ENCODE peak calls at places on chromosomes 12 and 14, in nine cellular contexts. B is activated CD4-positive, alpha-beta T cell treated with anti-CD3 and anti-CD28 coated beads for 36 hours; Q is M059J; N is HuH-7.5; R is fibroblast of the aortic adventitia; P is COR-L47; Y is tibial nerve; G is islet precursor cell; L is stromal cell of bone marrow. T is an unnamed sample.

GRCh38 chr12:51941011-51941561 is 10.4 kb upstream of the ACVR1B start:
- DNase-seq in B (no peak), Q (no peak), N (no peak), R (peak; percentile 52), P (peak; percentile 84), Y (no peak), G (peak; percentile 43), L (no peak), T (peak; percentile 60)

GRCh38 chr12:65280306-65280705 is 1.8 kb downstream of the MSRB3 start:
- DNase-seq in B (no peak), Q (no peak), N (no peak), R (peak; percentile 46), P (no peak), Y (no peak), G (no peak), L (no peak), T (no peak)

GRCh38 chr14:22112004-22112403 is 438.4 kb upstream of the OR4E1 start:
- DNase-seq in B (peak; percentile 67), Q (no peak), N (no peak), R (no peak), P (no peak), Y (no peak), G (no peak), L (no peak), T (no peak)

GRCh38 chr12:4909397-4909733 is 340 bp upstream of the KCNA1 start:
- DNase-seq in B (peak; percentile 16), Q (no peak), N (no peak), R (no peak), P (no peak), Y (no peak), G (peak; percentile 76), L (no peak), T (no peak)

GRCh38 chr12:99767809-99768208 is 120.3 kb downstream of the GARIN6 start:
- DNase-seq in B (no peak), Q (peak; percentile 14), N (no peak), R (peak; percentile 45), P (peak; percentile 16), Y (no peak), G (no peak), L (peak; percentile 14), T (peak; percentile 0)

GRCh38 chr12:16612647-16613046 is 6.7 kb upstream of the LMO3 start:
- DNase-seq in B (no peak), Q (no peak), N (no peak), R (peak; percentile 42), P (no peak), Y (no peak), G (no peak), L (no peak), T (no peak)

GRCh38 chr14:59464651-59465569 is at the start of gene GPR135:
- DNase-seq in B (peak; percentile 68), Q (peak; percentile 53), N (peak; percentile 58), R (peak; percentile 40), P (peak; percentile 75), Y (peak; percentile 40), G (peak; percentile 86), L (no peak), T (peak; percentile 51)

GRCh38 chr14:76908834-76909233 is 82.6 kb downstream of the LRRC74A start:
- DNase-seq in B (peak; percentile 60), Q (no peak), N (no peak), R (no peak), P (no peak), Y (no peak), G (no peak), L (no peak), T (no peak)

GRCh38 chr14:94000986-94001385 is 3.9 kb downstream of the CCDC197 start:
- DNase-seq in B (no peak), Q (no peak), N (no peak), R (no peak), P (no peak), Y (no peak), G (no peak), L (no peak), T (no peak)

GRCh38 chr12:2783936-2784600 is 10.7 kb upstream of the FKBP4 start:
- DNase-seq in B (peak; percentile 66), Q (peak; percentile 34), N (peak; percentile 63), R (peak; percentile 64), P (no peak), Y (no peak), G (peak; percentile 84), L (no peak), T (peak; percentile 37)

GRCh38 chr12:76176935-76177334 is 92.5 kb upstream of the NAP1L1 start:
- DNase-seq in B (no peak), Q (no peak), N (no peak), R (no peak), P (no peak), Y (no peak), G (peak; percentile 42), L (no peak), T (no peak)

GRCh38 chr12:2429032-2429431 is 365.7 kb upstream of the FKBP4 start:
- DNase-seq in B (no peak), Q (peak; percentile 7), N (no peak), R (peak; percentile 63), P (no peak), Y (no peak), G (no peak), L (no peak), T (no peak)

GRCh38 chr12:68899251-68899771 is 33.7 kb downstream of the CPM start:
- DNase-seq in B (no peak), Q (peak; percentile 88), N (peak; percentile 27), R (peak; percentile 86), P (peak; percentile 7), Y (no peak), G (peak; percentile 21), L (peak; percentile 41), T (no peak)

GRCh38 chr12:102980350-102980749 is 22.9 kb downstream of the ASCL1 start:
- DNase-seq in B (no peak), Q (no peak), N (no peak), R (no peak), P (no peak), Y (no peak), G (no peak), L (no peak), T (no peak)

GRCh38 chr12:71441836-71442566 is 2.4 kb downstream of the LGR5 start:
- DNase-seq in B (no peak), Q (no peak), N (no peak), R (no peak), P (no peak), Y (no peak), G (no peak), L (no peak), T (no peak)

GRCh38 chr14:59852350-59852749 is 18.2 kb downstream of the RTN1 start:
- DNase-seq in B (no peak), Q (no peak), N (no peak), R (no peak), P (peak; percentile 36), Y (no peak), G (no peak), L (no peak), T (no peak)

GRCh38 chr14:36362648-36363047 is 42.2 kb upstream of the MBIP start:
- DNase-seq in B (no peak), Q (no peak), N (no peak), R (no peak), P (no peak), Y (no peak), G (no peak), L (no peak), T (no peak)

GRCh38 chr12:8956073-8956472 is 6.6 kb upstream of the M6PR start:
- DNase-seq in B (no peak), Q (no peak), N (no peak), R (no peak), P (no peak), Y (no peak), G (no peak), L (no peak), T (no peak)

GRCh38 chr12:132506328-132506727 is 16.4 kb downstream of the FBRSL1 start:
- DNase-seq in B (no peak), Q (no peak), N (no peak), R (no peak), P (no peak), Y (no peak), G (no peak), L (no peak), T (no peak)

GRCh38 chr14:85604671-85605070 is 74.7 kb downstream of the FLRT2 start:
- DNase-seq in B (no peak), Q (no peak), N (no peak), R (no peak), P (no peak), Y (no peak), G (no peak), L (no peak), T (no peak)

GRCh38 chr12:120012067-120012621 is 23.1 kb downstream of the BICDL1 start:
- DNase-seq in B (peak; percentile 87), Q (peak; percentile 89), N (no peak), R (no peak), P (peak; percentile 32), Y (no peak), G (no peak), L (no peak), T (no peak)

GRCh38 chr12:22543246-22544037 is 900 bp downstream of the C2CD5 start:
- DNase-seq in B (peak; percentile 77), Q (peak; percentile 30), N (no peak), R (peak; percentile 20), P (peak; percentile 63), Y (peak; percentile 18), G (peak; percentile 79), L (no peak), T (no peak)

GRCh38 chr12:53056901-53057300 is 7.0 kb downstream of the TNS2 start:
- DNase-seq in B (peak; percentile 2), Q (no peak), N (no peak), R (no peak), P (no peak), Y (no peak), G (no peak), L (no peak), T (no peak)

GRCh38 chr12:5523396-5524115 is 91.6 kb downstream of the NTF3 start:
- DNase-seq in B (no peak), Q (no peak), N (no peak), R (no peak), P (no peak), Y (no peak), G (peak; percentile 39), L (no peak), T (no peak)

GRCh38 chr12:110247340-110248095 is 33.5 kb upstream of the ATP2A2 start:
- DNase-seq in B (no peak), Q (no peak), N (peak; percentile 68), R (no peak), P (no peak), Y (no peak), G (peak; percentile 71), L (no peak), T (no peak)

GRCh38 chr12:132187646-132188450 is 43.6 kb downstream of the NOC4L start:
- DNase-seq in B (no peak), Q (no peak), N (no peak), R (no peak), P (no peak), Y (no peak), G (no peak), L (no peak), T (no peak)

GRCh38 chr14:33618361-33619095 is 332.3 kb downstream of the EGLN3 start:
- DNase-seq in B (no peak), Q (no peak), N (no peak), R (no peak), P (no peak), Y (no peak), G (no peak), L (no peak), T (no peak)

GRCh38 chr12:638948-639557 is 24.2 kb downstream of the NINJ2 start:
- DNase-seq in B (no peak), Q (no peak), N (no peak), R (no peak), P (no peak), Y (no peak), G (no peak), L (no peak), T (no peak)

GRCh38 chr12:74537126-74537706 is 419 bp upstream of the ATXN7L3B start:
- DNase-seq in B (no peak), Q (peak; percentile 68), N (peak; percentile 25), R (peak; percentile 77), P (peak; percentile 53), Y (no peak), G (no peak), L (peak; percentile 38), T (peak; percentile 32)

GRCh38 chr14:106460916-106461315 is 934.5 kb downstream of the TMEM121 start:
- DNase-seq in B (no peak), Q (no peak), N (no peak), R (no peak), P (no peak), Y (no peak), G (no peak), L (no peak), T (no peak)

GRCh38 chr14:80150301-80150700 is 61.0 kb downstream of the DIO2 start:
- DNase-seq in B (no peak), Q (peak; percentile 60), N (no peak), R (no peak), P (no peak), Y (no peak), G (no peak), L (no peak), T (no peak)

T was measured in NCI-H2107.